ENCODE peak calls at places on chromosomes 7 and 10, in eight cellular contexts. J is small intestine, P is H7, B is left ventricle myocardium inferior, L is neuronal stem cell, Z is BJ, A is iPS DF 6.9, Y is A549. I is an unnamed sample.

GRCh38 chr7:117673367-117673766 is 193.5 kb downstream of the CFTR start:
- DNase-seq in J (peak), P (peak), B (peak), L (peak), Z (no peak), A (no peak), Y (no peak), I (no peak)

GRCh38 chr10:14146501-14146900 is 184.2 kb downstream of the FRMD4A start:
- DNase-seq in J (no peak), P (no peak), B (no peak), L (no peak), Z (no peak), A (no peak), Y (no peak), I (no peak)

GRCh38 chr10:1048349-1048731 is 579 bp downstream of the IDI1 start:
- DNase-seq in J (peak), P (peak), B (peak), L (no peak), Z (no peak), A (no peak), Y (no peak), I (peak)

GRCh38 chr7:5420841-5421625 is 2.6 kb downstream of the TNRC18 start:
- DNase-seq in J (peak), P (peak), B (peak), L (no peak), Z (no peak), A (no peak), Y (peak), I (no peak)

GRCh38 chr10:60944159-60944909 is at the start of gene RHOBTB1:
- DNase-seq in J (peak), P (peak), B (peak), L (peak), Z (no peak), A (no peak), Y (peak), I (peak)

GRCh38 chr7:5500056-5500776 is 76.6 kb upstream of the TNRC18 start:
- DNase-seq in J (no peak), P (peak), B (no peak), L (no peak), Z (no peak), A (no peak), Y (no peak), I (no peak)

GRCh38 chr10:22247636-22248035 is 29.8 kb upstream of the EBLN1 start:
- DNase-seq in J (no peak), P (no peak), B (no peak), L (no peak), Z (no peak), A (no peak), Y (no peak), I (no peak)

GRCh38 chr10:14063531-14064317 is 267.0 kb downstream of the FRMD4A start:
- DNase-seq in J (no peak), P (no peak), B (no peak), L (no peak), Z (peak), A (no peak), Y (no peak), I (peak)

GRCh38 chr10:48519731-48520506 is 85.0 kb downstream of the ARHGAP22 start:
- DNase-seq in J (no peak), P (no peak), B (no peak), L (no peak), Z (no peak), A (no peak), Y (no peak), I (no peak)

GRCh38 chr10:35569111-35569707 is 35.9 kb upstream of the GJD4 start:
- DNase-seq in J (no peak), P (no peak), B (no peak), L (no peak), Z (no peak), A (no peak), Y (no peak), I (no peak)

GRCh38 chr7:29567174-29567573 is 3.5 kb downstream of the PRR15 start:
- DNase-seq in J (peak), P (no peak), B (no peak), L (no peak), Z (no peak), A (no peak), Y (no peak), I (no peak)

GRCh38 chr7:107007004-107007891 is 37.3 kb upstream of the PRKAR2B start:
- DNase-seq in J (no peak), P (no peak), B (peak), L (no peak), Z (no peak), A (no peak), Y (no peak), I (no peak)

GRCh38 chr10:62037890-62038608 is 136.6 kb downstream of the ARID5B start:
- DNase-seq in J (peak), P (no peak), B (no peak), L (no peak), Z (no peak), A (no peak), Y (no peak), I (no peak)

GRCh38 chr7:91527460-91527859 is 263.2 kb downstream of the FZD1 start:
- DNase-seq in J (no peak), P (no peak), B (no peak), L (no peak), Z (no peak), A (no peak), Y (no peak), I (no peak)

GRCh38 chr10:21368728-21369425 is 156.6 kb downstream of the SKIDA1 start:
- DNase-seq in J (no peak), P (no peak), B (no peak), L (no peak), Z (no peak), A (no peak), Y (no peak), I (no peak)

GRCh38 chr10:33509231-33509871 is 174.9 kb upstream of the NRP1 start:
- DNase-seq in J (peak), P (no peak), B (no peak), L (no peak), Z (peak), A (no peak), Y (peak), I (peak)

GRCh38 chr10:96752380-96752779 is 32.1 kb upstream of the PIK3AP1 start:
- DNase-seq in J (no peak), P (no peak), B (no peak), L (no peak), Z (no peak), A (no peak), Y (no peak), I (no peak)

GRCh38 chr10:75685187-75685586 is 253.8 kb downstream of the LRMDA start:
- DNase-seq in J (no peak), P (no peak), B (no peak), L (no peak), Z (no peak), A (no peak), Y (no peak), I (no peak)

GRCh38 chr10:45589009-45589408 is 83.6 kb downstream of the ZFAND4 start:
- DNase-seq in J (no peak), P (no peak), B (no peak), L (no peak), Z (no peak), A (no peak), Y (no peak), I (no peak)

GRCh38 chr7:52273685-52274610 is 761.5 kb upstream of the POM121L12 start:
- DNase-seq in J (peak), P (peak), B (no peak), L (no peak), Z (no peak), A (peak), Y (no peak), I (no peak)

GRCh38 chr10:79223346-79224048 is 123.8 kb upstream of the PPIF start:
- DNase-seq in J (peak), P (peak), B (peak), L (no peak), Z (no peak), A (no peak), Y (no peak), I (no peak)

GRCh38 chr10:3758491-3758970 is 26.5 kb downstream of the KLF6 start:
- DNase-seq in J (no peak), P (peak), B (no peak), L (no peak), Z (no peak), A (no peak), Y (no peak), I (no peak)
- H3K4me3 ChIP-seq in J (no peak), P (no peak), B (no peak), L (no peak), Z (no peak), A (no peak), Y (no peak), I (no peak)

GRCh38 chr7:100208911-100209408 is 10.8 kb upstream of the PVRIG start:
- DNase-seq in J (peak), P (no peak), B (no peak), L (no peak), Z (no peak), A (no peak), Y (no peak), I (no peak)

GRCh38 chr7:100209493-100209892 is 10.3 kb upstream of the PVRIG start:
- DNase-seq in J (no peak), P (no peak), B (no peak), L (no peak), Z (no peak), A (no peak), Y (no peak), I (no peak)

GRCh38 chr7:100212631-100213286 is 7.0 kb upstream of the PVRIG start:
- DNase-seq in J (peak), P (no peak), B (no peak), L (no peak), Z (no peak), A (no peak), Y (no peak), I (no peak)

GRCh38 chr7:100211342-100211780 is 8.4 kb upstream of the PVRIG start:
- DNase-seq in J (peak), P (no peak), B (no peak), L (no peak), Z (no peak), A (no peak), Y (no peak), I (no peak)

DNA sequence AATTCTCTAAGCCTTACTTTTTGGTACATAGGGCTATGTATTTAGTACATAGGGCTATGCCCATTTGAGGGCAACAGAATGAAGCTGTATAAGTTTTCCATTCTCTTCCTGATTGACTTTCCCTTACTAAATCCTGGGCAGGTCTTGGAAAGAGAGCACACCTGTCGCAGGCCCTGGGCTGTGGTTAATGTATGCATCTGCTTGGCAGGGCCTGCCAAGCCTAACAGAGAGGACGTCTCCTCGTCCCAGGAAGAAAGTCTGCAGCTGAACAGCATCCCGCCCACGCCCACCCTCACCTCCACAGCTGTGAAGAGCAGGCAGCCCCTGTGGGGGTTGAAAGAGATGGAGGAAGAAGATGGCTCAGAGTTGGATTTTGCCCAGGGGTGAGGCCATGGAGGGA is 8.9 kb upstream of the PVRIG start:
- DNase-seq in J (no peak), P (no peak), B (no peak), L (no peak), Z (no peak), A (no peak), Y (no peak), I (no peak)
- H3K4me3 ChIP-seq in J (no peak), P (no peak), B (no peak), L (no peak), Z (no peak), A (no peak), Y (no peak), I (no peak)

DNA sequence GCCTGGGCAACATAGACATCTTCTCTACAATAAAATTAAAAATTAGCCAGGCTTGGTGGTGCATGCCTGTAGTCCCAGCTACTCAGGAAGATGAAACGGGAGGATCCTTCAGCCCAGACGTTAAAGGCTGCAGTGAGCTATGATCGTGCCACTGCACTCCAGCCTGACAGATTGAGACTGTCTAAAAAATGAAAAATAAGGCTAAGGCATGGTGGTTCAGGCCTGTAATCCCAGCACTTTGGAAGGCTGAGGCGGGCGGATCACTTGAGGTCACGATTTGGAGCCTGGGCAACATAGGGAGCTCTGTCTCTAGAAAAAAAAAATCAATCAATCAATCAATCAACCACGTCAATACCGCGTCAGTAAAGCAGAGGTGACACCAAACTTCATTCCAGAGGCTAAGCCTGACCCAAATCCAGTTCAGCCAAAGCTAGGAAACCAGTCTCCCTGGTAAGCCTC is 31.1 kb downstream of the MRPS24 start:
- DNase-seq in J (peak), P (no peak), B (no peak), L (no peak), Z (no peak), A (no peak), Y (no peak), I (no peak)
- H3K4me3 ChIP-seq in J (no peak), P (no peak), B (no peak), L (no peak), Z (no peak), A (no peak), Y (no peak), I (no peak)

GRCh38 chr10:133308431-133309110 is at the start of the genes TUBGCP2 and ZNF511:
- DNase-seq in J (peak), P (peak), B (peak), L (peak), Z (no peak), A (peak), Y (peak), I (peak)
- H3K4me3 ChIP-seq in J (peak), P (peak), B (peak), L (peak), Z (peak), A (peak), Y (peak), I (peak)

GRCh38 chr10:117553815-117554172 is 11.2 kb downstream of the EMX2 start:
- DNase-seq in J (no peak), P (no peak), B (no peak), L (no peak), Z (no peak), A (no peak), Y (no peak), I (no peak)
- H3K4me3 ChIP-seq in J (no peak), P (peak), B (no peak), L (no peak), Z (no peak), A (no peak), Y (no peak), I (no peak)

GRCh38 chr7:149736478-149737360 is 36.7 kb downstream of the ZNF467 start:
- DNase-seq in J (no peak), P (no peak), B (no peak), L (no peak), Z (no peak), A (no peak), Y (no peak), I (no peak)

GRCh38 chr7:149741629-149742028 is 31.8 kb downstream of the ZNF467 start:
- DNase-seq in J (peak), P (no peak), B (no peak), L (no peak), Z (no peak), A (no peak), Y (peak), I (no peak)

GRCh38 chr7:149743481-149743880 is 29.9 kb downstream of the ZNF467 start:
- DNase-seq in J (no peak), P (no peak), B (no peak), L (no peak), Z (no peak), A (no peak), Y (no peak), I (no peak)

GRCh38 chr7:149742075-149742701 is 31.2 kb downstream of the ZNF467 start:
- DNase-seq in J (peak), P (peak), B (peak), L (peak), Z (no peak), A (peak), Y (peak), I (peak)
- H3K4me3 ChIP-seq in J (no peak), P (peak), B (peak), L (peak), Z (peak), A (peak), Y (peak), I (peak)

DNA sequence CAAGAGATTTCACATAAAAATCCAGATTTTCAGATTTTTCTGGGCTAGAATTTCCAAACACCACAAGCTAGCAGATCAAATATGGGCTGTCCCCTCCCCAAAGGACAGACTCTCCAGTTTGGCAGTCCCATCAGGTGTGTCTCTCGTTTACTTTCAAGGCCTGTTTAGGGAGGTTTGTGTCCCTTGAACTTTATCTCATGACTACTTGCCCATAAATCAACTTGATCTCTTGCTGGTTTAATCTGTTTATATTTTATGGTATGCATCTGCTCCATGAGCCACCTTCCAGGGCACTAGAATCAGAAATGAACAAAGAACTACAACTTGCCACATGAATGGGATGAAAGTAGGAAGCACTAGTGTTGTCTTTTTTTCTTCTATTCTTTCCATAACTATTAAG is 5.2 kb downstream of the ZDHHC6 start:
- DNase-seq in J (peak), P (no peak), B (no peak), L (no peak), Z (no peak), A (no peak), Y (no peak), I (no peak)
- H3K4me3 ChIP-seq in J (no peak), P (no peak), B (no peak), L (no peak), Z (no peak), A (no peak), Y (no peak), I (no peak)

GRCh38 chr10:132544744-132545658 is 7.4 kb downstream of the INPP5A start:
- DNase-seq in J (peak), P (peak), B (peak), L (no peak), Z (no peak), A (no peak), Y (no peak), I (peak)

GRCh38 chr10:132545659-132546367 is 8.2 kb downstream of the INPP5A start:
- DNase-seq in J (no peak), P (peak), B (peak), L (no peak), Z (no peak), A (no peak), Y (no peak), I (peak)

GRCh38 chr10:132542086-132542775 is 4.6 kb downstream of the INPP5A start:
- DNase-seq in J (no peak), P (peak), B (peak), L (no peak), Z (no peak), A (no peak), Y (no peak), I (peak)

GRCh38 chr10:132542819-132543218 is 5.2 kb downstream of the INPP5A start:
- DNase-seq in J (no peak), P (no peak), B (no peak), L (no peak), Z (no peak), A (no peak), Y (no peak), I (peak)

GRCh38 chr10:132543916-132544743 is 6.5 kb downstream of the INPP5A start:
- DNase-seq in J (no peak), P (peak), B (peak), L (no peak), Z (no peak), A (no peak), Y (no peak), I (peak)
- H3K4me3 ChIP-seq in J (no peak), P (no peak), B (no peak), L (no peak), Z (no peak), A (no peak), Y (no peak), I (peak)

I was measured in tibial artery.